ENCODE peak calls at places on chromosomes 13 and 19, in five cellular contexts. Z is H1, E is A549, I is GM12878, F is K562. A is an unnamed sample.
A peak's percentile ranks its signal among the peaks of the same experiment; 100 is the strongest.

GRCh38 chr19:15123900-15124299 is 16.7 kb downstream of the SYDE1 start:
- DNase-seq in Z (no peak), E (no peak), I (no peak), F (no peak), A (no peak)

GRCh38 chr13:27476943-27477681 is 26.7 kb upstream of the MTIF3 start:
- DNase-seq in Z (no peak), E (peak; percentile 45), I (no peak), F (no peak), A (peak; percentile 8)

GRCh38 chr13:80598189-80598588 is 257.3 kb upstream of the SPRY2 start:
- DNase-seq in Z (no peak), E (no peak), I (no peak), F (no peak), A (no peak)

GRCh38 chr19:54518844-54519243 is 16.2 kb downstream of the LAIR2 start:
- DNase-seq in Z (no peak), E (no peak), I (peak; percentile 73), F (peak; percentile 72), A (peak; percentile 68)

GRCh38 chr13:82216165-82216564 is 1666.1 kb downstream of the SLITRK1 start:
- DNase-seq in Z (no peak), E (no peak), I (no peak), F (no peak), A (no peak)

GRCh38 chr13:24176351-24177101 is 16.0 kb downstream of the SPATA13 start:
- DNase-seq in Z (no peak), E (no peak), I (no peak), F (no peak), A (peak; percentile 88)

GRCh38 chr19:39144487-39145071 is 19.0 kb downstream of the PAK4 start:
- DNase-seq in Z (no peak), E (no peak), I (no peak), F (no peak), A (peak; percentile 90)

GRCh38 chr19:53909471-53910169 is 542 bp downstream of the CACNG7 start:
- DNase-seq in Z (no peak), E (no peak), I (no peak), F (no peak), A (no peak)

GRCh38 chr19:49766007-49766937 is 529 bp upstream of the AP2A1 start:
- DNase-seq in Z (peak; percentile 100), E (peak; percentile 100), I (peak; percentile 100), F (peak; percentile 99), A (peak; percentile 100)

GRCh38 chr13:23381877-23382276 is 51.6 kb downstream of the SACS start:
- DNase-seq in Z (no peak), E (no peak), I (no peak), F (no peak), A (peak; percentile 56)

GRCh38 chr13:94073006-94073744 is 406.3 kb downstream of the DCT start:
- DNase-seq in Z (no peak), E (no peak), I (no peak), F (no peak), A (no peak)

GRCh38 chr19:4089400-4089908 is 22.8 kb upstream of the ZBTB7A start:
- DNase-seq in Z (no peak), E (no peak), I (no peak), F (no peak), A (no peak)

GRCh38 chr19:29837448-29837961 is 25.7 kb downstream of the CCNE1 start:
- DNase-seq in Z (no peak), E (no peak), I (peak; percentile 84), F (no peak), A (no peak)

GRCh38 chr19:31110331-31110730 is 238.9 kb downstream of the TSHZ3 start:
- DNase-seq in Z (peak; percentile 9), E (peak; percentile 19), I (no peak), F (no peak), A (no peak)

GRCh38 chr13:111319521-111319920 is 921 bp upstream of the TEX29 start:
- DNase-seq in Z (no peak), E (no peak), I (no peak), F (no peak), A (no peak)

GRCh38 chr13:23715762-23716235 is 145.6 kb downstream of the TNFRSF19 start:
- DNase-seq in Z (no peak), E (peak; percentile 38), I (no peak), F (peak; percentile 30), A (no peak)

GRCh38 chr19:10587022-10587838 is at the start of gene AP1M2:
- DNase-seq in Z (peak; percentile 53), E (no peak), I (no peak), F (peak; percentile 4), A (no peak)

GRCh38 chr13:36344173-36344572 is 2.0 kb downstream of the SPART start:
- DNase-seq in Z (no peak), E (peak; percentile 26), I (no peak), F (peak; percentile 13), A (no peak)

GRCh38 chr19:16594131-16594586 is 21.9 kb upstream of the SLC35E1 start:
- DNase-seq in Z (no peak), E (no peak), I (no peak), F (no peak), A (no peak)

GRCh38 chr13:43331676-43332075 is 308.3 kb downstream of the DNAJC15 start:
- DNase-seq in Z (no peak), E (no peak), I (no peak), F (no peak), A (no peak)

GRCh38 chr13:80716610-80717081 is 375.7 kb upstream of the SPRY2 start:
- DNase-seq in Z (no peak), E (no peak), I (no peak), F (no peak), A (peak; percentile 28)

GRCh38 chr13:40660270-40660669 is 6.2 kb downstream of the FOXO1 start:
- DNase-seq in Z (no peak), E (no peak), I (no peak), F (no peak), A (no peak)

GRCh38 chr13:57629821-57630235 is 1.7 kb upstream of the PCDH17 start:
- DNase-seq in Z (peak; percentile 93), E (peak; percentile 29), I (no peak), F (peak; percentile 11), A (peak; percentile 95)

DNA sequence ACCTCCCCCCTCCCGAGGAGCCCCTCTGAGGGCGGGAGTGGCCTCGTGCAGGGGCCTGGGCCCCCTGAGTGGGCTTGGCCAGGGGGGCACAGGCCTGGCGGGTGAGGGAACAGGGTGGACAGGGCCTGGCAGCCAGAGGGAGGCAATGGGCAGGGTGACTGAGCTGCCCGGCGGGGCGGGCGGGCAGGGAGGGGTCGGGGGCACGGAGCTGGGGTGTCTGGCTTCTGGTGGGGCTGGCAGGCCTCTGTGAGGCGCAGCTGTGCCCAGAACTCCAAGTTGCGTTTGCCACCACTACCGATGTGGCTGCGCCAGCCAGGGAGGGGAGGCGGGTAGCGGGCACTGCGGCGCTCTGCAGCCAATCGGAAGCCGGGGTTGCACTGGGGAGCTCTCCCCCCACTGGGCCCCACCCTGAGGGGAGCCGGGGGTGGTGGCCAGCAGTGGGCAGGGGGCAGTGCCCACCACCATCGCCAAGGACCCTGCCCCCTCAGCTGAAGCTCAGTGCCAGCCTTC is 7.2 kb downstream of the NFIX start:
- DNase-seq in Z (no peak), E (no peak), I (no peak), F (no peak), A (no peak)
- TF ChIP-seq MAX in Z (no peak), E (no peak), I (no peak), F (no peak), A (no peak)

DNA sequence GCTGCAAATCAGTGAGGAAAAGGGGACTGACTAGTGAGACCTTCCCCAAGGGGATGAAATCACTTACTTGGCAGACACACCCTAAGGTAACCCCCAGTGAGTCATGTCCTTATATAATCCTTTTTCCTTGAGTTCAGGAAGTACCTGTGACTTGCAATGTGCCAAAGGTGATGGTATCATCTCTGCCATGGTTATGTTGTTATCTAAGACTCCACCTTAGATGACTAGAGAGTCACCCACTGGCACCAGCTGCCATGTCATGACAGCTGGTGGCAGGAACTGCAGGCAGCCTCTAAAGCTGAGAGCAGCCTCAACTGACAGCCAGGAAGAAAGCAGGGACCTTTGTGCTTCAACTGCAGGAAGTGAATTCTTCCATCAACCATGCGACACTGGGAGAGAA is 12.5 kb downstream of the PBX4 start:
- DNase-seq in Z (no peak), E (peak; percentile 62), I (no peak), F (no peak), A (no peak)
- H3K27ac ChIP-seq in Z (no peak overlapping the region), E (peak overlapping the region; percentile 51), I (peak overlapping the region; percentile 35), F (peak overlapping the region; percentile 21), A (no peak overlapping the region)

GRCh38 chr19:33054623-33055022 is 10.1 kb downstream of the RHPN2 start:
- DNase-seq in Z (no peak), E (peak; percentile 85), I (no peak), F (no peak), A (no peak)

GRCh38 chr19:33050110-33050509 is 14.6 kb downstream of the RHPN2 start:
- DNase-seq in Z (no peak), E (no peak), I (no peak), F (no peak), A (no peak)

GRCh38 chr19:33055718-33056117 is 9.0 kb downstream of the RHPN2 start:
- DNase-seq in Z (no peak), E (no peak), I (no peak), F (no peak), A (no peak)

GRCh38 chr19:33048806-33049676 is 15.6 kb downstream of the RHPN2 start:
- DNase-seq in Z (no peak), E (no peak), I (no peak), F (no peak), A (no peak)

DNA sequence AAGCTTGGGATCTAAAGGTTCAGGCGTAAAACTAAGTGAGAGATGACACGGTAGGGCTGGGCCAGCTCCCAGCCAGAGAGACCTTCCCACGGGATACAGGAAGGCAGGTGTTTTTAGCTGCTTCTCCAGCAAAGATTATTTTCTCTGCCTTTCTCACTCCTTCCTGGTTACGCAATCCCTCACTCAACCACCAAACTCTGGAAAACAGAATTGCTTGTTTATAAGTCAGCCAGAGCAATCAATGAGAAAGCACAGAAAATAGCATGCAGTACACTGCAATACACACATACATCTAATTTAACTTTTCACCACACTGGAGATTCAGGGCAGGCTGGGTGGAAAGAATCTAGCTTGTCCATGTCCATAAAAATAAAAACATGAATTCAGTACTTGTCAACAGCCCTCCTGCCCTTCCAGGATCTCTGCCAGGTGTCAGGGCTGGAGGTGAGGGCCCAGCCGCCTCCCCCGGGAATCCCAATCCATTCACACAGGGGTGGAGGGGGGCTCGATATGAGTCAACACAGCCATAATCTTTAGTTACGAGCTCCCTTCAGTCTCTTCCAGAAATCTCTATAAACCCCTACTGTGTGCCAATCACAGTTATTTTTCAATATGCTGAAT is 12.2 kb downstream of the RHPN2 start:
- DNase-seq in Z (no peak), E (peak; percentile 66), I (no peak), F (no peak), A (no peak)
- TF ChIP-seq MAX in Z (no peak), E (no peak), I (no peak), F (no peak), A (no peak)

DNA sequence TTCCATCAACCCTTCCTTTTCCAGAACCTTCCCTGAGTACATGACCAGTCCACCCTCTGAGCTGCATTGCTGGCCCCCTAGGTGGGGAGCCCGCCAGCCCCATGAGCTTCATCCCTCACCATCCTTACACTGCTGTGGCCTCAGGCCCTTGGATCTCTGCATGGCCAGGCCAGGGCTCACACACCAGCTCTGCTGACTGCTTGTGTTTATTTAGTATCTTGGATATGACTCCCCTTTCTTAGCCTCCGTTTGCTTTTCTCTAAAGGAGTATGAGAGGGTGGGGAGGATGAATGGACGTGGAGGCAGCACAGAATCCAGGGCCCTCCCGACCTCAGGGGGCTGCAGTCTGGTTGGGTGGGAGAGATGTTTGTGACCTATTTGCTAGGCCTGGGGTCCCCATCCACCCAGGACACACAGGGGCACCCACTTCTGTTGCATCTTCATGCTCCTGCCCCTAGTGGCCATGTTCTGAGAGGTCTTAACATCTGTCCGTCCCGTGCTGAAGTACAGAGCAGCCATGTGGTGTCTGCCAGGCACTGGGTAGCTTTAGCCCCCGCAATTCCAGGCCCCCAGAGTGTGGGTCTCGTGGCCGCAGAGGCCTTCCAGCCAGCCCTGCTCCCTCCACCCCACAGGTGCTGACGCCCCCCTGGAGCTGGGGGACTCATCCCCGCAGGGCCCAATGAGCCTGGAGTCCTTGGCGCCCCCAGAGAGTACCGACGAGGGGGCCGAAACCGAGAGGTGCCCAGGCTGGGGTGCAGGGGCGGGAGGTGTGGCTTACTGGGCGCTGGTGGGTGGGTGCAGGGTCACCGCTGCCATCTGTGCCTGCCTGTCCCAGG is 13.0 kb downstream of the ARHGEF1 start:
- DNase-seq in Z (no peak), E (peak; percentile 79), I (no peak), F (no peak), A (no peak)
- H3K27ac ChIP-seq in Z (no peak overlapping the region), E (peak overlapping the region; percentile 52), I (no peak overlapping the region), F (no peak overlapping the region), A (no peak overlapping the region)